ENCODE peak calls at places on chromosomes 4 and X, in eight cellular contexts. F is neural progenitor cell, V is MG63, Y is fibroblast of lung, Q is ascending aorta, B is tibial artery, R is IMR-90, P is A673. S is an unnamed sample. For H3K27me3, the result is how much of the 10 kb centered on the place peaks cover.

GRCh38 chr4:38664704-38665401 is 854 bp downstream of the KLF3 start:
- DNase-seq in R (peak), B (peak), Q (no peak), V (peak), Y (peak), F (peak), P (peak), S (peak)

GRCh38 chrX:9745417-9746115 is 20.1 kb downstream of the GPR143 start:
- DNase-seq in Y (no peak), F (no peak), V (no peak), R (peak), P (peak), Q (no peak), B (no peak), S (no peak)

GRCh38 chr4:140233811-140234696 is 80.1 kb upstream of the MAML3 start:
- DNase-seq in P (peak), R (peak), B (no peak), Q (no peak), V (peak), Y (peak), F (no peak), S (no peak)

GRCh38 chrX:148572332-148572731 is 71.9 kb downstream of the AFF2 start:
- DNase-seq in B (no peak), F (no peak), R (no peak), P (no peak), V (no peak), Y (no peak), Q (no peak), S (no peak)

GRCh38 chr4:23972202-23972601 is 82.4 kb upstream of the PPARGC1A start:
- DNase-seq in F (no peak), Q (no peak), R (peak), Y (no peak), B (no peak), P (no peak), V (no peak), S (no peak)

GRCh38 chr4:76625316-76625715 is 190.3 kb downstream of the SHROOM3 start:
- DNase-seq in B (no peak), Y (no peak), F (no peak), R (no peak), P (no peak), V (no peak), Q (no peak), S (no peak)

GRCh38 chrX:129606918-129607317 is 47.8 kb downstream of the APLN start:
- DNase-seq in V (no peak), Y (peak), R (peak), Q (no peak), P (peak), F (peak), B (no peak), S (peak)

GRCh38 chr4:17773125-17773698 is 8.2 kb downstream of the FAM184B start:
- DNase-seq in P (peak), Y (no peak), R (no peak), Q (no peak), V (no peak), B (no peak), F (no peak), S (no peak)

GRCh38 chrX:110964761-110965160 is 131.2 kb upstream of the PAK3 start:
- DNase-seq in Y (no peak), Q (no peak), B (no peak), F (peak), R (no peak), P (no peak), V (no peak), S (peak)

GRCh38 chr4:151709071-151709470 is 51.7 kb downstream of the GATB start:
- DNase-seq in Y (no peak), R (no peak), Q (no peak), B (no peak), V (no peak), P (no peak), F (no peak), S (no peak)

GRCh38 chrX:153689654-153690465 is 2.1 kb downstream of the SLC6A8 start:
- DNase-seq in R (peak), B (no peak), F (peak), Y (no peak), P (no peak), V (no peak), Q (no peak), S (peak)

GRCh38 chr4:85740431-85740861 is 265.5 kb downstream of the ARHGAP24 start:
- DNase-seq in F (no peak), Q (no peak), B (no peak), Y (peak), R (peak), P (no peak), V (peak), S (no peak)

GRCh38 chr4:167290684-167291083 is 56.4 kb upstream of the SPOCK3 start:
- DNase-seq in F (peak), Y (peak), V (no peak), P (peak), Q (no peak), B (no peak), R (no peak), S (peak)

GRCh38 chr4:74942918-74943253 is 10.0 kb downstream of the PARM1 start:
- DNase-seq in F (no peak), Y (no peak), Q (no peak), V (no peak), B (no peak), P (no peak), R (no peak), S (no peak)

GRCh38 chrX:133892337-133892736 is 93.1 kb downstream of the GPC3 start:
- DNase-seq in P (no peak), Y (no peak), R (no peak), V (no peak), F (peak), B (no peak), Q (no peak), S (no peak)

GRCh38 chrX:136778914-136779313 is 1.8 kb downstream of the ARHGEF6 start:
- DNase-seq in P (no peak), F (no peak), Y (no peak), R (no peak), V (no peak), Q (no peak), B (no peak), S (no peak)

DNA sequence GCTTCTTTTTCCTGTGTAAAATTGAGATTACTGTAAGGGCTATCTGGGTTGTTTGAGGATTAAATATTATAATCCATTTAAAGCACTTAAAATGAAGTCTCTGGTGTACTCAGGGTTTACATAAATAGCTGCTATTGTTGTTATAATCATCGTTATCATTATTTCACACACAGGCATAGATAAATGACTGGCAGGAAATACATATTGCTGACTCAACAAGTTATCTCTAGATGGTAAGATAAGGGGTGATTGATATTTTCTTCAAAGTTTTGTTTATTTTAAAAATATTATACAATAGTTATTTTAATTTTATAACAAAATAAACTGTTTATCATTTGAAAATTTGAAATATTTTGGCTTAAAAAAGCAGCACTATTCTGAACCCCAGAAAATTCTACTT is 134.3 kb upstream of the DCAF12L2 start:
- DNase-seq in B (no peak), Y (no peak), V (no peak), Q (no peak), F (no peak), P (no peak), R (no peak), S (no peak)
- H3K27me3 ChIP-seq in B (under half), Y (under half), V (under half), Q (under half), F (under half), P (under half), R (under half), S (under half)

GRCh38 chrX:41722220-41722619 is 1.8 kb upstream of the GPR82 start:
- DNase-seq in P (no peak), Q (no peak), Y (no peak), R (no peak), F (no peak), V (no peak), B (no peak), S (no peak)

GRCh38 chrX:41721590-41721989 is 2.4 kb upstream of the GPR82 start:
- DNase-seq in P (no peak), F (no peak), Y (no peak), B (no peak), R (no peak), V (no peak), Q (no peak), S (no peak)

GRCh38 chrX:41723821-41724220 is at the start of gene GPR82:
- DNase-seq in R (no peak), P (no peak), V (no peak), Y (no peak), B (no peak), F (no peak), Q (no peak), S (no peak)

GRCh38 chrX:41722816-41723215 is 1.2 kb upstream of the GPR82 start:
- DNase-seq in F (no peak), V (no peak), R (peak), B (no peak), Y (peak), P (no peak), Q (no peak), S (no peak)

GRCh38 chrX:41723305-41723704 is 676 bp upstream of the GPR82 start:
- DNase-seq in B (no peak), V (no peak), F (no peak), P (no peak), Q (no peak), Y (peak), R (peak), S (no peak)
- H3K27me3 ChIP-seq in B (under half), V (under half), F (under half), P (under half), Q (under half), Y (under half), R (under half), S (under half)

GRCh38 chr4:3705236-3705987 is 60.8 kb upstream of the ADRA2C start:
- DNase-seq in B (peak), P (no peak), F (no peak), Y (no peak), Q (no peak), R (no peak), V (no peak), S (no peak)

GRCh38 chr4:3702551-3703221 is 63.5 kb upstream of the ADRA2C start:
- DNase-seq in R (no peak), V (no peak), Q (no peak), P (no peak), F (no peak), Y (no peak), B (peak), S (no peak)

GRCh38 chr4:3704669-3705068 is 61.5 kb upstream of the ADRA2C start:
- DNase-seq in R (no peak), F (no peak), P (no peak), Y (no peak), V (no peak), B (peak), Q (no peak), S (no peak)

GRCh38 chr4:3703343-3703676 is 62.9 kb upstream of the ADRA2C start:
- DNase-seq in Y (no peak), P (no peak), Q (no peak), B (peak), R (no peak), F (no peak), V (no peak), S (no peak)

DNA sequence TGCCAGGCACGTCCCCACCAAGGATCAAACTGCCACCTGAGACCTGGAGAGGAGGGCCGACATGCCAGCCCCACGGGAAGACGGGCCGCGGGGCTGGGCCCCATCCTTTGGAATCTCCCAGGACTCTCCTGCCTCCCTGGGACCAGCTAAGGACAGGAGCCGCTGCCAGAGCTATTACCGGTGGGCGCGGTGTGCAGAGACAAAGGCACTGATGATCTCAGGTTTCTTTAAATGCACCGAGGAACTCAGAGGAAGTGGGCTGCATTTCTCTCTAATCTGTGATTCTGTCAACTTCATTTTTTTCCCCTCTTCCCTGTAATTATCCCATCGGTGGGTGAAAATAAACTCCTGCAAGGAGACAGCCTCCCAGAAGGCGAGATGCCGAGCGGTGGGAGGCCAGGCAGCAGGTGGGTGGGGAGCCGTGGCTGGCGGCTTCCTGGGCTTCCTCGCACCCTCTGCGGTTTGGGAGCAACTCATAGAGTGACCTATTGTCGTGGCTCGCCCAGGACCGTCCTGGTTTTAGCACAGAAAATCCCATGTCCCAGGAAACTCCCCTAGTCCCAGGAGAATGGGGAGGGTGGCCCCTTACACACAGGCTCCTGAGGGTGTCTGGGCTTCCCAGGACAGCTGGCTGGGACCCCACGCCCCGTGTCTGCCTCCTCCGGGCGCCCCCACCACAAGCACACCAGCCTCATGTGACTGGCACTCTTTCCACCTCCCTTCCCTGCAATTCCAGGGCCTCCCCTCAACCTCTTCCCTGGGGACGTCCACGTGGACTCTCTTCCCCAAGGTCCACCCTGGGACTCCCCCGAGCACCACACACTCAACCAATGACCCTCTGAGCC is 62.3 kb upstream of the ADRA2C start:
- DNase-seq in R (no peak), B (peak), P (no peak), Q (no peak), F (peak), Y (no peak), V (no peak), S (no peak)
- H3K27me3 ChIP-seq in R (half or more), B (under half), P (under half), Q (under half), F (under half), Y (under half), V (under half), S (under half)

DNA sequence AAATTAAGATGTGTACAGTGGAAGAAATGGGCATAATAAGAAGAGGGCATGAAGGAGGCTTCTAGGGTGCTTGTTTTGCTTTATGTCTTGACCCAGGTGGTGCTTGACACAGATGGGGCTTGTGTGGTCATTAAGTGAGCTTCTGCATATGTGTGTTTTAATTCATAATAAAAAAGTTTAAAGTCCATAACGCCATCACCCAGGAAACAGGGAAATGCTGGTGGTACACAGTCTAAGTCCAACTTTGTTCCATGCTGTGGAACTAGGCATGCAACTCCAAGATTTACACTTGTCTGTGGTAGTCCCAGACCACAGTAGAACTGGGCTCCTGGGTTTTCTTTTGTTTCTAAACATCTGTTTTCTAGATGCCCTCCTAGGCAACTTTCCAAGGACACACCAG is 511.9 kb downstream of the MID1IP1 start:
- DNase-seq in Y (no peak), B (no peak), P (no peak), V (no peak), Q (no peak), F (no peak), R (no peak), S (no peak)
- H3K27me3 ChIP-seq in Y (under half), B (under half), P (under half), V (under half), Q (under half), F (under half), R (under half), S (under half)